ENCODE peak calls at places on chromosomes 12 and 14, in nine cellular contexts. J is GM12865, Q is transverse colon, T is A549, A is Calu3, I is body of pancreas, B is GM12878, S is BJ, M is kidney epithelial cell. L is an unnamed sample.

GRCh38 chr14:51453869-51454268 is 197.8 kb upstream of the FRMD6 start:
- DNase-seq in J (no peak), Q (no peak), T (no peak), A (no peak), I (no peak), B (no peak), S (no peak), M (no peak), L (no peak)

GRCh38 chr14:79629372-79629771 is 581.9 kb downstream of the DIO2 start:
- DNase-seq in J (no peak), Q (no peak), T (no peak), A (no peak), I (no peak), B (no peak), S (no peak), M (peak), L (no peak)

GRCh38 chr12:55816876-55817351 is 610 bp downstream of the SARNP start:
- DNase-seq in J (no peak), Q (no peak), T (no peak), A (no peak), I (no peak), B (no peak), S (no peak), M (no peak), L (no peak)

GRCh38 chr14:28831126-28831525 is 64.5 kb downstream of the FOXG1 start:
- DNase-seq in J (peak), Q (no peak), T (no peak), A (no peak), I (no peak), B (peak), S (no peak), M (peak), L (no peak)

GRCh38 chr12:33876618-33877017 is 145.7 kb upstream of the ALG10 start:
- DNase-seq in J (no peak), Q (no peak), T (no peak), A (no peak), I (no peak), B (no peak), S (no peak), M (no peak), L (no peak)

GRCh38 chr14:59116984-59117415 is 71.5 kb upstream of the DAAM1 start:
- DNase-seq in J (peak), Q (no peak), T (no peak), A (peak), I (no peak), B (peak), S (peak), M (peak), L (no peak)

GRCh38 chr12:2064078-2064507 is 11.3 kb downstream of the CACNA1C start:
- DNase-seq in J (peak), Q (no peak), T (no peak), A (no peak), I (no peak), B (peak), S (no peak), M (no peak), L (no peak)

GRCh38 chr12:98594050-98594853 is 766 bp downstream of the SLC25A3 start:
- DNase-seq in J (peak), Q (peak), T (no peak), A (peak), I (peak), B (no peak), S (no peak), M (no peak), L (peak)

GRCh38 chr14:26597136-26598080 is at the start of gene NOVA1:
- DNase-seq in J (no peak), Q (peak), T (peak), A (no peak), I (peak), B (no peak), S (no peak), M (no peak), L (peak)

GRCh38 chr14:52080171-52080800 is 11.4 kb upstream of the NID2 start:
- DNase-seq in J (no peak), Q (no peak), T (no peak), A (no peak), I (no peak), B (no peak), S (no peak), M (peak), L (no peak)

GRCh38 chr14:78902010-78902623 is 731.9 kb downstream of the NRXN3 start:
- DNase-seq in J (peak), Q (peak), T (peak), A (peak), I (peak), B (no peak), S (no peak), M (no peak), L (peak)

GRCh38 chr12:33438890-33439586 is 581 bp downstream of the SYT10 start:
- DNase-seq in J (no peak), Q (no peak), T (no peak), A (peak), I (no peak), B (no peak), S (no peak), M (no peak), L (peak)

GRCh38 chr12:52925717-52926595 is 21.1 kb upstream of the KRT8 start:
- DNase-seq in J (no peak), Q (peak), T (peak), A (peak), I (peak), B (no peak), S (no peak), M (no peak), L (no peak)

GRCh38 chr14:94110552-94111181 is at the start of gene IFI27:
- DNase-seq in J (no peak), Q (peak), T (no peak), A (peak), I (no peak), B (no peak), S (no peak), M (no peak), L (no peak)

GRCh38 chr14:44812672-44813071 is 149.1 kb downstream of the KLHL28 start:
- DNase-seq in J (no peak), Q (no peak), T (no peak), A (no peak), I (no peak), B (no peak), S (no peak), M (no peak), L (no peak)

GRCh38 chr12:113822986-113823385 is 143.1 kb downstream of the RBM19 start:
- DNase-seq in J (no peak), Q (no peak), T (no peak), A (no peak), I (no peak), B (no peak), S (no peak), M (no peak), L (no peak)

GRCh38 chr12:108732489-108732888 is 1.2 kb upstream of the CORO1C start:
- DNase-seq in J (no peak), Q (no peak), T (no peak), A (no peak), I (no peak), B (no peak), S (no peak), M (no peak), L (no peak)

GRCh38 chr14:51533160-51533559 is 118.5 kb upstream of the FRMD6 start:
- DNase-seq in J (no peak), Q (no peak), T (peak), A (no peak), I (no peak), B (no peak), S (peak), M (peak), L (no peak)

GRCh38 chr14:56414231-56414630 is 165.4 kb upstream of the TMEM260 start:
- DNase-seq in J (no peak), Q (no peak), T (no peak), A (no peak), I (no peak), B (no peak), S (no peak), M (no peak), L (no peak)

GRCh38 chr14:32109676-32110075 is 32.6 kb downstream of the ARHGAP5 start:
- DNase-seq in J (no peak), Q (no peak), T (no peak), A (no peak), I (no peak), B (no peak), S (peak), M (no peak), L (no peak)

GRCh38 chr12:107138990-107139389 is 45.6 kb upstream of the CRY1 start:
- DNase-seq in J (no peak), Q (no peak), T (no peak), A (no peak), I (no peak), B (no peak), S (no peak), M (no peak), L (no peak)

GRCh38 chr12:67534671-67535070 is 113.9 kb upstream of the DYRK2 start:
- DNase-seq in J (no peak), Q (no peak), T (peak), A (no peak), I (no peak), B (no peak), S (peak), M (peak), L (no peak)

GRCh38 chr12:102021540-102022246 is 40.1 kb downstream of the WASHC3 start:
- DNase-seq in J (no peak), Q (no peak), T (no peak), A (no peak), I (no peak), B (no peak), S (no peak), M (no peak), L (no peak)

GRCh38 chr14:101708853-101709532 is 52.5 kb upstream of the PPP2R5C start:
- DNase-seq in J (no peak), Q (no peak), T (no peak), A (no peak), I (peak), B (no peak), S (no peak), M (no peak), L (no peak)

GRCh38 chr14:28987516-28987915 is 220.9 kb downstream of the FOXG1 start:
- DNase-seq in J (no peak), Q (no peak), T (no peak), A (no peak), I (no peak), B (no peak), S (no peak), M (no peak), L (no peak)

GRCh38 chr12:69897744-69898143 is 72.7 kb downstream of the MYRFL start:
- DNase-seq in J (no peak), Q (no peak), T (no peak), A (peak), I (no peak), B (no peak), S (peak), M (peak), L (no peak)

DNA sequence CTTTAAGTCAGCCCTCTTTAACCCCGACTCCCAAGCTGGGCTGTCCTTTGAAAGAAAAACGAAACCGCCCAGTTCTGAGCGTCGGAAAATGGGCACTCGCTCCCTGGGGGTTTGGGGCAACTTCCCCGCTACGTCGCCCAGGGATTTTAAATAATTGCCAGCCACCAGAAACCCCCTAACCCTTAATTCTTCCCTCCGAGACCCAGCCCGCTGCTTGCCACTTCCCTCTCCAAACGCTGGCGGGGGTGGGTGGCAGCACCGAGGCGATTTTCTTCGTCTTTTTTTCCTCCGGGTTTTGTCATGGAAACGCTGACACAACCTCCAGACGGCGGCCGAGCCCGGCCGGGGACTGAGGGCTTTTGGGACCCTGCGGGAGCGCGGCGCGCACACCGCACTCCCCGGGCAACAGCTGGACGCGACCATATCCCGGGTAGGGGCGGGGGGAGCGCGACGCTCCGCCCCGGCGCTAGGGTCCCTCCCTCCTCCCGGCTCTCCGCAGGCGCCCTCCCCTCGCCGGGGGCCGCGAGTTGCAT is at the start of gene CHST11:
- DNase-seq in J (peak), Q (peak), T (peak), A (peak), I (peak), B (no peak), S (peak), M (peak), L (peak)
- TF ChIP-seq CTCF in J (no peak), Q (peak), T (no peak), A (no peak), I (peak), B (peak), S (peak), M (peak), L (no peak)

GRCh38 chr12:13534645-13535398 is 338.3 kb downstream of the EMP1 start:
- DNase-seq in J (peak), Q (peak), T (peak), A (peak), I (peak), B (no peak), S (no peak), M (no peak), L (peak)
- TF ChIP-seq CTCF in J (peak), Q (peak), T (peak), A (peak), I (peak), B (peak), S (peak), M (peak), L (peak)

GRCh38 chr14:104073764-104074163 is 11.7 kb upstream of the ASPG start:
- DNase-seq in J (no peak), Q (no peak), T (no peak), A (no peak), I (no peak), B (no peak), S (no peak), M (no peak), L (no peak)

GRCh38 chr14:104078031-104078455 is 7.5 kb upstream of the ASPG start:
- DNase-seq in J (peak), Q (peak), T (peak), A (peak), I (peak), B (peak), S (peak), M (peak), L (peak)

GRCh38 chr14:104072586-104072985 is 12.9 kb upstream of the ASPG start:
- DNase-seq in J (no peak), Q (no peak), T (no peak), A (no peak), I (no peak), B (no peak), S (no peak), M (no peak), L (no peak)

GRCh38 chr14:104076743-104077142 is 8.8 kb upstream of the ASPG start:
- DNase-seq in J (no peak), Q (no peak), T (no peak), A (no peak), I (no peak), B (no peak), S (no peak), M (no peak), L (no peak)

DNA sequence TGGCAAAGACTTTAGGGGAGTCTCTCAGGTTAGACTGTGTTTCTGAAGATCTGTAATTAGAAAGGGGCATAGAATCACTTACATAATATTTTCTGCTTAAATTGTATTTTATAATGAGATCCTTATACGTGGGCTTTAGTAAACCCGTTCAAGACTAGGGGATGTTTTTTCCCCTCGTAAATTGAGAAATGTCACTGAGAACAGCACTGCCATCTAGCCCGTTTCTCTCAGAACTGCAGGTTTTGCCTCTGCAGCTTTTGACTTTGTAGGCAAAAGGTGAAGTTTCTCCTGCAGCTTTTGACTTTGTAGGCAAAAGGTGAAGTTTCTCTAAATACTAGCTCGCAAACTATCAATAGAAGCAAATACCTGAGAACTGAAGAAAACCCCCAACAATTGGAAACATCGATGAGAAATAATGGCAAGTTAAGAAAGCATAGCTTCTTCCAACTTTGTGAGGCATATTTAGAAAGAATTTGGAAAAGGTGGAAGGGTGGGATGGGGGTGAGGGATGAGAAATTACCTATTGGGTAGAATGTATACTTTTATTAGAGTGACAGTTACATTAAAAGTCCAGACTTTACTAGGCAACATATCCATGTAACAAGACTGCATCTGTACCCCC is 9.9 kb upstream of the ASPG start:
- DNase-seq in J (no peak), Q (no peak), T (no peak), A (no peak), I (no peak), B (no peak), S (no peak), M (no peak), L (peak)
- TF ChIP-seq CTCF in J (no peak), Q (peak), T (peak), A (no peak), I (no peak), B (peak), S (peak), M (peak), L (no peak)

GRCh38 chr14:104917992-104918391 is 6.7 kb upstream of the PLD4 start:
- DNase-seq in J (no peak), Q (no peak), T (no peak), A (no peak), I (no peak), B (no peak), S (no peak), M (no peak), L (no peak)

GRCh38 chr14:104912053-104912452 is 12.6 kb upstream of the PLD4 start:
- DNase-seq in J (no peak), Q (no peak), T (no peak), A (no peak), I (no peak), B (no peak), S (no peak), M (no peak), L (no peak)

GRCh38 chr14:104913413-104913812 is 11.3 kb upstream of the PLD4 start:
- DNase-seq in J (no peak), Q (no peak), T (no peak), A (no peak), I (no peak), B (no peak), S (no peak), M (no peak), L (no peak)
- TF ChIP-seq CTCF in J (no peak), Q (no peak), T (no peak), A (no peak), I (no peak), B (no peak), S (no peak), M (no peak), L (no peak)

GRCh38 chr14:90511252-90511651 is 114.4 kb downstream of the CALM1 start:
- DNase-seq in J (no peak), Q (no peak), T (no peak), A (no peak), I (no peak), B (no peak), S (no peak), M (no peak), L (no peak)

GRCh38 chr14:90508073-90508472 is 111.2 kb downstream of the CALM1 start:
- DNase-seq in J (no peak), Q (no peak), T (no peak), A (no peak), I (no peak), B (no peak), S (no peak), M (no peak), L (no peak)

GRCh38 chr14:90510208-90510607 is 113.4 kb downstream of the CALM1 start:
- DNase-seq in J (no peak), Q (peak), T (no peak), A (peak), I (peak), B (no peak), S (no peak), M (no peak), L (no peak)

GRCh38 chr14:90508536-90509254 is 111.9 kb downstream of the CALM1 start:
- DNase-seq in J (no peak), Q (peak), T (no peak), A (peak), I (peak), B (no peak), S (no peak), M (no peak), L (no peak)

GRCh38 chr14:90509403-90509802 is 112.6 kb downstream of the CALM1 start:
- DNase-seq in J (no peak), Q (no peak), T (no peak), A (no peak), I (no peak), B (no peak), S (no peak), M (no peak), L (no peak)
- TF ChIP-seq CTCF in J (no peak), Q (no peak), T (no peak), A (no peak), I (no peak), B (no peak), S (no peak), M (no peak), L (no peak)

DNA sequence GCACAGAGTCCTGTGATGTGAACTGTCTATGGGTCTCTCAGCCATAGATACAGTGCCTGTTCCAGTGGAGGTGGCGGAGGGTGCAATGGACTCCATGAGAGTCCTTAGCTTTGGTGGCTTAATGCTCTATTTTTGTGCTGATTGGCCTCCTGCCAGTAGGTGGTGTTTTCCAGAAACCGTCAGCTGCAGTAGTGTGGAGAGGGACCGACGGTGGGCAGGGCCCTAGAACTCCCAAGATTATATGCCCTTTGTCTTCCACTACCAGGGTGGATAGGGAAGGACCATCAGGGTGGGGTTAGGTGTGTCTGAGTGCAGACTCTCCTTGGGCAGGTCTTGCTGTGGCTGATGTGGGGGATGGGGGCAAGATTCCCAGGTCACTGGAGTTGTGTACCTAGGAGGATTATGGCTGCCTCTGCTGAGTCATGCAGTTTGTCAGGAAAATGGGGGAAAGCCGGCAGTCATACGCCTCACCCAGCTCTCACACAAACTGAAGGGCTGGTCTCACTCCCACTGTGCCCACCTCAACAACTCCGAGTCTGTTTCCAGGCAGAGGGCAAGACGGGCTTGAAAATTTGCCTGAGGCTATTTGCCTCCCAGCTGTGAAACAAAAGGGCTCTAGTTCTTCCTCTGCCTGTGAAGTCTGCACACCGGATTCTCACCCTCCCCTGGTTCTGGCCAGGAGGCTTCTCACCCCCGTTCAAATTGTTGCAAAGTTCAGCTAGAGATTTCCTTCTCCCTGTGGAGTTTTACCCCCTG is 24.9 kb upstream of the ZDHHC17 start:
- DNase-seq in J (no peak), Q (peak), T (no peak), A (no peak), I (no peak), B (no peak), S (no peak), M (no peak), L (no peak)
- TF ChIP-seq CTCF in J (no peak), Q (no peak), T (no peak), A (no peak), I (no peak), B (no peak), S (no peak), M (no peak), L (no peak)

GRCh38 chr14:53550776-53551175 is 397.7 kb upstream of the DDHD1 start:
- DNase-seq in J (no peak), Q (no peak), T (no peak), A (no peak), I (no peak), B (no peak), S (no peak), M (no peak), L (no peak)
- TF ChIP-seq CTCF in J (no peak), Q (no peak), T (no peak), A (no peak), I (no peak), B (no peak), S (no peak), M (no peak), L (no peak)

GRCh38 chr12:57001448-57001906 is 4.9 kb downstream of the ZBTB39 start:
- DNase-seq in J (peak), Q (peak), T (peak), A (peak), I (peak), B (no peak), S (no peak), M (no peak), L (peak)
- TF ChIP-seq CTCF in J (peak), Q (peak), T (peak), A (peak), I (peak), B (peak), S (peak), M (peak), L (peak)